ENCODE peak calls at places on chromosomes 5 and 9, in four cellular contexts. One of them, this sample, is unnamed.

GRCh38 chr9:134961331-134962064 is 43.8 kb upstream of the FCN1 start:
- DNase-seq in psoas muscle: peak; percentile 38
- DNase-seq in AG09309: no peak
- DNase-seq in CD4-positive, CD25-positive, alpha-beta regulatory T cell: no peak
- DNase-seq in this sample: peak; percentile 47

GRCh38 chr9:68705636-68706578 is 867 bp downstream of the PIP5K1B start:
- DNase-seq in psoas muscle: peak; percentile 64
- DNase-seq in AG09309: no peak
- DNase-seq in CD4-positive, CD25-positive, alpha-beta regulatory T cell: no peak
- DNase-seq in this sample: peak; percentile 69

GRCh38 chr5:141360685-141361084 is 891 bp downstream of the PCDHGB2 start:
- DNase-seq in psoas muscle: no peak
- DNase-seq in AG09309: no peak
- DNase-seq in CD4-positive, CD25-positive, alpha-beta regulatory T cell: no peak
- DNase-seq in this sample: no peak

GRCh38 chr9:38401994-38402393 is 9.5 kb downstream of the ALDH1B1 start:
- DNase-seq in psoas muscle: no peak
- DNase-seq in AG09309: no peak
- DNase-seq in CD4-positive, CD25-positive, alpha-beta regulatory T cell: no peak
- DNase-seq in this sample: no peak

GRCh38 chr9:108562176-108562575 is 293.6 kb downstream of the ACTL7B start:
- DNase-seq in psoas muscle: no peak
- DNase-seq in AG09309: no peak
- DNase-seq in CD4-positive, CD25-positive, alpha-beta regulatory T cell: no peak
- DNase-seq in this sample: no peak

GRCh38 chr5:125717209-125717608 is 706.0 kb upstream of the GRAMD2B start:
- DNase-seq in psoas muscle: no peak
- DNase-seq in AG09309: peak; percentile 4
- DNase-seq in CD4-positive, CD25-positive, alpha-beta regulatory T cell: no peak
- DNase-seq in this sample: no peak

GRCh38 chr5:127206320-127207113 is 84.1 kb upstream of the MEGF10 start:
- DNase-seq in psoas muscle: no peak
- DNase-seq in AG09309: peak; percentile 21
- DNase-seq in CD4-positive, CD25-positive, alpha-beta regulatory T cell: no peak
- DNase-seq in this sample: no peak

GRCh38 chr9:95285307-95285706 is 32.2 kb downstream of the FANCC start:
- DNase-seq in psoas muscle: no peak
- DNase-seq in AG09309: no peak
- DNase-seq in CD4-positive, CD25-positive, alpha-beta regulatory T cell: no peak
- DNase-seq in this sample: no peak

GRCh38 chr9:130599625-130600024 is 20.2 kb downstream of the FUBP3 start:
- DNase-seq in psoas muscle: no peak
- DNase-seq in AG09309: no peak
- DNase-seq in CD4-positive, CD25-positive, alpha-beta regulatory T cell: no peak
- DNase-seq in this sample: no peak

GRCh38 chr9:34612788-34613390 is 992 bp upstream of the RPP25L start:
- DNase-seq in psoas muscle: peak; percentile 84
- DNase-seq in AG09309: peak; percentile 23
- DNase-seq in CD4-positive, CD25-positive, alpha-beta regulatory T cell: peak; percentile 66
- DNase-seq in this sample: peak; percentile 74

GRCh38 chr5:68331202-68332108 is 115.9 kb downstream of the PIK3R1 start:
- DNase-seq in psoas muscle: no peak
- DNase-seq in AG09309: no peak
- DNase-seq in CD4-positive, CD25-positive, alpha-beta regulatory T cell: no peak
- DNase-seq in this sample: no peak

GRCh38 chr5:127409923-127410675 is 107.3 kb upstream of the PRRC1 start:
- DNase-seq in psoas muscle: no peak
- DNase-seq in AG09309: no peak
- DNase-seq in CD4-positive, CD25-positive, alpha-beta regulatory T cell: no peak
- DNase-seq in this sample: no peak

GRCh38 chr5:133602829-133603380 is 9.4 kb downstream of the FSTL4 start:
- DNase-seq in psoas muscle: no peak
- DNase-seq in AG09309: no peak
- DNase-seq in CD4-positive, CD25-positive, alpha-beta regulatory T cell: no peak
- DNase-seq in this sample: no peak

GRCh38 chr5:120435129-120435528 is 29.0 kb upstream of the PRR16 start:
- DNase-seq in psoas muscle: no peak
- DNase-seq in AG09309: no peak
- DNase-seq in CD4-positive, CD25-positive, alpha-beta regulatory T cell: no peak
- DNase-seq in this sample: no peak

GRCh38 chr5:157516626-157517325 is 56.8 kb downstream of the NIPAL4 start:
- DNase-seq in psoas muscle: peak; percentile 75
- DNase-seq in AG09309: peak; percentile 79
- DNase-seq in CD4-positive, CD25-positive, alpha-beta regulatory T cell: no peak
- DNase-seq in this sample: peak; percentile 64

GRCh38 chr5:151183451-151184245 is 26.1 kb upstream of the ANXA6 start:
- DNase-seq in psoas muscle: no peak
- DNase-seq in AG09309: no peak
- DNase-seq in CD4-positive, CD25-positive, alpha-beta regulatory T cell: no peak
- DNase-seq in this sample: no peak

GRCh38 chr9:100150209-100150608 is 51.2 kb downstream of the INVS start:
- DNase-seq in psoas muscle: no peak
- DNase-seq in AG09309: no peak
- DNase-seq in CD4-positive, CD25-positive, alpha-beta regulatory T cell: no peak
- DNase-seq in this sample: no peak